ENCODE peak calls at places on chromosomes 7 and 10, in nine cellular contexts. D, Q, Y, T, B, U, W, X and M are unnamed samples.

GRCh38 chr7:20269726-20270125 is 52.5 kb upstream of the MACC1 start:
- DNase-seq in D (no peak), Q (peak), Y (no peak), T (peak), B (no peak), U (no peak), W (no peak), X (no peak), M (no peak)

GRCh38 chr10:12907651-12908050 is 93.9 kb downstream of the CCDC3 start:
- DNase-seq in D (no peak), Q (peak), Y (no peak), T (peak), B (no peak), U (no peak), W (no peak), X (no peak), M (no peak)

GRCh38 chr7:90312745-90313144 is 8.4 kb downstream of the FAM237B start:
- DNase-seq in D (no peak), Q (peak), Y (no peak), T (no peak), B (no peak), U (peak), W (no peak), X (no peak), M (no peak)

GRCh38 chr10:98340946-98341345 is 73.0 kb upstream of the LOXL4 start:
- DNase-seq in D (no peak), Q (peak), Y (no peak), T (no peak), B (no peak), U (peak), W (peak), X (peak), M (no peak)

GRCh38 chr7:68622500-68622899 is 975.8 kb upstream of the AUTS2 start:
- DNase-seq in D (no peak), Q (no peak), Y (no peak), T (no peak), B (no peak), U (no peak), W (no peak), X (no peak), M (no peak)

GRCh38 chr10:76324283-76324682 is 892.9 kb downstream of the LRMDA start:
- DNase-seq in D (no peak), Q (peak), Y (no peak), T (no peak), B (no peak), U (no peak), W (peak), X (no peak), M (no peak)

GRCh38 chr10:34305189-34305588 is 509.9 kb downstream of the PARD3 start:
- DNase-seq in D (peak), Q (no peak), Y (no peak), T (no peak), B (peak), U (peak), W (no peak), X (peak), M (peak)

GRCh38 chr7:12726908-12727307 is 39.5 kb downstream of the ARL4A start:
- DNase-seq in D (no peak), Q (no peak), Y (no peak), T (no peak), B (no peak), U (no peak), W (no peak), X (no peak), M (no peak)

GRCh38 chr7:149584530-149584929 is 86.9 kb upstream of the ZNF746 start:
- DNase-seq in D (no peak), Q (no peak), Y (no peak), T (no peak), B (no peak), U (no peak), W (no peak), X (no peak), M (no peak)

GRCh38 chr7:33534830-33535229 is 370.5 kb upstream of the BMPER start:
- DNase-seq in D (no peak), Q (peak), Y (no peak), T (peak), B (no peak), U (no peak), W (no peak), X (peak), M (no peak)

GRCh38 chr7:24917510-24918239 is 62.3 kb downstream of the OSBPL3 start:
- DNase-seq in D (no peak), Q (peak), Y (no peak), T (peak), B (no peak), U (peak), W (no peak), X (no peak), M (no peak)

GRCh38 chr7:3197567-3198212 is 103.4 kb upstream of the SDK1 start:
- DNase-seq in D (peak), Q (no peak), Y (no peak), T (no peak), B (no peak), U (no peak), W (no peak), X (no peak), M (no peak)

GRCh38 chr7:3193721-3194120 is 107.3 kb upstream of the SDK1 start:
- DNase-seq in D (no peak), Q (no peak), Y (no peak), T (no peak), B (no peak), U (no peak), W (no peak), X (no peak), M (no peak)

GRCh38 chr7:3196629-3197028 is 104.4 kb upstream of the SDK1 start:
- DNase-seq in D (no peak), Q (no peak), Y (no peak), T (no peak), B (no peak), U (no peak), W (no peak), X (no peak), M (no peak)

GRCh38 chr7:3195160-3195559 is 105.9 kb upstream of the SDK1 start:
- DNase-seq in D (no peak), Q (no peak), Y (no peak), T (no peak), B (no peak), U (no peak), W (no peak), X (no peak), M (no peak)

GRCh38 chr7:3194501-3195141 is 106.4 kb upstream of the SDK1 start:
- DNase-seq in D (peak), Q (peak), Y (no peak), T (peak), B (no peak), U (no peak), W (no peak), X (no peak), M (no peak)
- TF ChIP-seq CTCF in D (peak), Q (peak), Y (no peak), T (peak), B (no peak), U (no peak), W (no peak), X (peak), M (no peak)

GRCh38 chr10:1109795-1110673 is 53.8 kb downstream of the WDR37 start:
- DNase-seq in D (peak), Q (peak), Y (peak), T (peak), B (peak), U (peak), W (no peak), X (peak), M (peak)
- TF ChIP-seq CTCF in D (peak), Q (peak), Y (peak), T (peak), B (peak), U (peak), W (peak), X (peak), M (peak)

DNA sequence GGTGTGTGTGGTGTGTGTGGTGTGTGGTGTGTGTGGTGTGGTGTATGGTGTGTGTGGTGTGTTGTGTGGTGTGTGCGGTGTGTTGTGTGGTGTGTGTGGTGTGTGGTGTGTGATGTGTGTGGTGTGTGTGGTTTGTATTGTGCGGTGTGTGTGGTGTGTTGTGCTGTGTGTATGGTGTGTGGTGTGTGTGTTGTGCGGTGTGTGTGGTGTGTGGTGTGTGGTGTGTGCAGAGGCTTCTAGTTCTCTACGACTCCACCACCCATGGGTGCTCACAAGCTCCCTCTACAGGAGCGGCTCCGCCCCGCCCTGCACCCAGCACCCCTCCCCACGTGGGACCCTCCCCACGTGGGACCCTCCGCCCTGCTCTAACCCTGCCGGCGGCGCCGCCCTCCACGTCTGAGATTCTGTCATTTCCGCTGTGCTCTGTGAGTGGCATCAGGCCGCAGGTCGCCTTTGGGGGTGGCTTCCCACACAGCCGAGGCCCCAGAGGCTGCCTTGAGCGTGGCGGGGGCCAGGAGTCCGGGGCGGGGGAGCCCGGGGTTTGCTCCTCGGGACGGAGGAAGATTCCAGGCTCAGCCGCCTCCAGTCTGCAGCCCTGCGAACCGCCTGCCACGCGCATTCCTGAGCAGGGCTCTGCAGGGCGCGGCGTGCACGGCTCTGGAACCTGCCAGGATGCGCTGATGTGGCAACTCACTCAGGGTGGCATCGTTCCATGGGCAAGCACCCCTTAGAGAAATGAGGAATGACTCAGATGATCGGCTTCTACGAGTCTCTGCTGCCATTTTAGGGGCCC is 37.0 kb upstream of the DNAJB6 start:
- DNase-seq in D (peak), Q (peak), Y (no peak), T (no peak), B (peak), U (no peak), W (no peak), X (no peak), M (no peak)
- TF ChIP-seq CTCF in D (peak), Q (no peak), Y (no peak), T (peak), B (no peak), U (no peak), W (no peak), X (peak), M (no peak)

GRCh38 chr7:50962962-50963374 is 180.3 kb upstream of the GRB10 start:
- DNase-seq in D (peak), Q (peak), Y (peak), T (peak), B (no peak), U (no peak), W (peak), X (no peak), M (no peak)
- TF ChIP-seq CTCF in D (no peak), Q (no peak), Y (no peak), T (peak), B (no peak), U (no peak), W (no peak), X (no peak), M (no peak)

GRCh38 chr7:140922741-140923345 is 1.9 kb downstream of the BRAF start:
- DNase-seq in D (no peak), Q (no peak), Y (no peak), T (no peak), B (no peak), U (no peak), W (no peak), X (no peak), M (no peak)

GRCh38 chr7:140923358-140924006 is 1.2 kb downstream of the BRAF start:
- DNase-seq in D (no peak), Q (peak), Y (no peak), T (peak), B (no peak), U (peak), W (no peak), X (peak), M (no peak)

GRCh38 chr7:140926021-140926812 is 1.5 kb upstream of the BRAF start:
- DNase-seq in D (no peak), Q (no peak), Y (no peak), T (no peak), B (no peak), U (no peak), W (no peak), X (no peak), M (no peak)

GRCh38 chr7:140924821-140925421 is at the start of gene BRAF:
- DNase-seq in D (peak), Q (peak), Y (peak), T (peak), B (peak), U (peak), W (peak), X (peak), M (peak)

DNA sequence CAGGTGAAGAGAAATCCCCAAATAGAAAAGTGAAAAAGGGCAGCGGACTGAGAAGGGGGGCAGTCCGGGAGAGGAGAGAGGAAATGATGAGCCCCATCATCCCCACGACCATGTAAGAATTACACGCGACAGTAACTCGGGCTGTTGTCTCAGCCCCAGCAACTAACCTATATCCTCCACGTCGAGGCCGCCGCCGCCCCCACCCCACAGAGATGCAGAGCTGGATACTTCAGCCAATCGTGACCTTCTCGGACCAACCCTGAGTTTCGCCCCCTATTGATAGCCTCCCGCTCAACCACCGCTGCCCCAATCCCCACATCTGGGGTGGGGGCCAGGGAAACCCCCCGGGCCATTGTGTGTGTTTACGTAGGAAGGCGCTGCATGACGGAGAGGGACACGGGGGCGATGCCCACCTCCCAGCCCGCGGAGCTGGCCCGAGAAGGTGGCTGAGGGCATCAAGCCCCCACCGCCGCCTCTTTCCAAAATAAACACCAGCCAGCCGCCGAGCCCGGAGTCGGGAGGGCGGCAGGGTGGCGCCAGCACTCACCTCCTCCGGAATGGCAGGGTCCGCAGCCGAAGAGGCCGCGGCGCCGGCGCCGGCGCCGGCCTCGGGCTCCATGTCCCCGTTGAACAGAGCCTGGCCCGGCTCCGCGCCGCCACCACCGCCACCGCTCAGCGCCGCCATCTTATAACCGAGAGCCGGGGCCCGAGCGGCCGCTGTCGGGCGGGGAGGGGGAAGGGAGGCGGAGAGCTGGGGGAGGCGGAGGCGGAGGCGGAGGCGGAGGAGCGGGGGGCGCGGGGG is 509 bp downstream of the BRAF start:
- DNase-seq in D (peak), Q (peak), Y (peak), T (peak), B (peak), U (peak), W (peak), X (peak), M (peak)
- TF ChIP-seq CTCF in D (peak), Q (peak), Y (peak), T (peak), B (no peak), U (peak), W (no peak), X (peak), M (peak)

GRCh38 chr10:131310904-131311660 is 439 bp downstream of the TCERG1L start:
- DNase-seq in D (no peak), Q (no peak), Y (no peak), T (no peak), B (no peak), U (no peak), W (no peak), X (peak), M (no peak)

GRCh38 chr10:131311661-131312260 is at the start of gene TCERG1L:
- DNase-seq in D (no peak), Q (no peak), Y (no peak), T (no peak), B (peak), U (no peak), W (no peak), X (peak), M (no peak)

GRCh38 chr10:131314148-131314547 is 2.6 kb upstream of the TCERG1L start:
- DNase-seq in D (no peak), Q (no peak), Y (no peak), T (no peak), B (no peak), U (no peak), W (no peak), X (no peak), M (no peak)

GRCh38 chr10:131313377-131313776 is 1.9 kb upstream of the TCERG1L start:
- DNase-seq in D (no peak), Q (no peak), Y (no peak), T (no peak), B (no peak), U (no peak), W (no peak), X (no peak), M (no peak)

GRCh38 chr10:131312261-131312801 is 810 bp upstream of the TCERG1L start:
- DNase-seq in D (no peak), Q (no peak), Y (no peak), T (no peak), B (peak), U (no peak), W (no peak), X (peak), M (no peak)
- TF ChIP-seq CTCF in D (no peak), Q (no peak), Y (no peak), T (no peak), B (peak), U (no peak), W (no peak), X (peak), M (no peak)

GRCh38 chr7:47988496-47989386 is 9.3 kb upstream of the HUS1 start:
- DNase-seq in D (peak), Q (no peak), Y (no peak), T (peak), B (peak), U (peak), W (no peak), X (peak), M (no peak)
- TF ChIP-seq CTCF in D (peak), Q (peak), Y (no peak), T (peak), B (peak), U (peak), W (no peak), X (peak), M (no peak)

DNA sequence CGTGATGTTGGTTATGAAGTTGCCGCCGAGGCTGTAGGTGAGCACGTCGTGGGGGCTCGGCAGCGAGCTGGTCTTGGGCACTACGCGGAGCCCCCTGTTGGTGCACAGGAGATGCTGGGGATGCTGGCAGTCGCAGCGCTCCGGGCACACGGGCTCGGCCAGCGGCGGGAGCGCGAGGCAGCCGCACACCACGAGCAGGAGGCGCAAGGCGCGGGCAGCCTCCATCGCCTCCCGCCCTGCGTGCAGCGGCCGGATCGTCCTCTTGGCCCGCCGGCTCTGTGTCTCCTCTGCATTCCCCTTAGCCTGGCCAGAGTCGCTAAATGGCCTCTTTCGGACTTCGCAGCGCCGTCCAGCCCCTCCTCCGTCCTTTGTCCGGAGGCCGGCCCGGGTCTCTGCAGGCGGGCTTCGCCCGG is 302 bp downstream of the TRIL start:
- DNase-seq in D (no peak), Q (no peak), Y (peak), T (no peak), B (no peak), U (no peak), W (no peak), X (peak), M (peak)
- TF ChIP-seq CTCF in D (no peak), Q (no peak), Y (no peak), T (no peak), B (no peak), U (no peak), W (no peak), X (peak), M (no peak)

DNA sequence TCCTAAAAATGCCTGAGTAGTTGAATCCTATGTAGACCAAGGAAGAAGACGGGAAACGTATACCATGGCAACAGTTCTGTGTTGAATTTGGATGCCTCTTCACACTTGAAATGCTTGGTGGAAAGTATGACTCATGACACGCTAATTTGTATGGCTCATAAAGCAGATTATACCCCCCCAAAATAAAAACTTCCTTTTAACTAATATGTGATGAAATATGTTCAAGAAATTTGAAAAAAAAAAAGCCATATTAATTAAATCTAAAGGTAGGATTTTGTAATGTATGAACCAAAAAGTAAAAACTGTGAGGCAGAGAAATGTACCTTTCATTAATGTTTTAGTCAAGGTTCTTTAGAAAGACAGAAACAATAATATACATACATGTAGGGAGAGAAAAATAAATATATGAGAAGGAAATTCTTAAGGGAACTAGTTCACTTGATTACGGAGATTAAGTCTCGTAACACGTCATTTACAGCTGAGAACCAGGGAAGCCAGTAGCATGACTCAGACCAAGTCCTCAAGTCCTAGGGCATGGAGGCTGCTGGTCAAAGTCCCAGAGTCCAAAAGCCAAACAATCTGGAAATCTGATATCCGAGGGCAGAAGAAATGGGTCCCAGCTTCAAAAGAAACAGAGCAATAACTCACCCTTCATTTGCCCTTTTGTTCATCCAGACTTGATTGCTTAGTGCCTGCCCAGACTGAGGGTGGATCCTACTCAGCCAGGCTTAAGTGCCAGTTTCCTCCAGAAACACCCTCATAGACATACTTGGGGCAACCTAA is 485.1 kb downstream of the SEMA3D start:
- DNase-seq in D (peak), Q (peak), Y (no peak), T (peak), B (no peak), U (no peak), W (no peak), X (no peak), M (no peak)
- TF ChIP-seq CTCF in D (no peak), Q (no peak), Y (no peak), T (no peak), B (no peak), U (no peak), W (no peak), X (no peak), M (no peak)